ENCODE peak calls at places on chromosomes 2 and 18, in eight cellular contexts. V is upper lobe of left lung, E is HCT116, D is A549, F is pancreas, Y is lung, W is ovary, H is endothelial cell. O is an unnamed sample.

GRCh38 chr2:98114643-98115355 is 27.8 kb downstream of the VWA3B start:
- DNase-seq in Y (no peak), E (no peak), V (no peak), W (no peak), H (no peak), F (no peak), D (no peak), O (no peak)

GRCh38 chr2:120637847-120638246 is 97.8 kb upstream of the GLI2 start:
- DNase-seq in E (no peak), Y (no peak), W (no peak), H (no peak), V (no peak), F (no peak), D (no peak), O (no peak)

GRCh38 chr2:197846789-197847188 is 42.4 kb downstream of the PLCL1 start:
- DNase-seq in V (no peak), Y (no peak), H (no peak), W (no peak), D (no peak), E (no peak), F (no peak), O (no peak)

GRCh38 chr2:31386648-31387047 is 27.9 kb downstream of the XDH start:
- DNase-seq in D (no peak), E (no peak), V (no peak), F (no peak), W (no peak), H (no peak), Y (peak; percentile 20), O (no peak)

GRCh38 chr2:207754498-207755383 is 15.0 kb downstream of the FZD5 start:
- DNase-seq in E (no peak), Y (no peak), W (no peak), H (no peak), F (no peak), V (no peak), D (no peak), O (no peak)

GRCh38 chr2:151520976-151521375 is 111.3 kb downstream of the RIF1 start:
- DNase-seq in E (no peak), W (no peak), D (no peak), V (no peak), H (no peak), Y (no peak), F (no peak), O (no peak)

GRCh38 chr2:61255580-61256437 is 93.8 kb downstream of the C2orf74 start:
- DNase-seq in Y (no peak), F (no peak), H (no peak), E (no peak), D (no peak), W (no peak), V (no peak), O (no peak)

GRCh38 chr2:119536209-119536608 is 8.0 kb upstream of the CFAP221 start:
- DNase-seq in W (no peak), Y (no peak), E (no peak), H (no peak), V (no peak), F (no peak), D (no peak), O (peak; percentile 32)

GRCh38 chr18:33231474-33232317 is 208.8 kb downstream of the CCDC178 start:
- DNase-seq in Y (peak; percentile 60), E (peak; percentile 19), H (peak; percentile 88), D (peak; percentile 11), W (peak; percentile 69), V (no peak), F (peak; percentile 59), O (peak; percentile 86)

GRCh38 chr2:45256867-45257641 is 247.8 kb upstream of the SIX2 start:
- DNase-seq in E (no peak), F (no peak), Y (no peak), H (no peak), W (peak; percentile 16), D (no peak), V (peak; percentile 38), O (no peak)

GRCh38 chr2:70472256-70472905 is 81.2 kb downstream of the TGFA start:
- DNase-seq in F (no peak), V (no peak), D (no peak), H (no peak), W (no peak), Y (no peak), E (no peak), O (peak; percentile 53)

GRCh38 chr18:60675801-60676200 is 303.2 kb upstream of the MC4R start:
- DNase-seq in E (no peak), W (no peak), F (peak; percentile 13), D (no peak), Y (no peak), V (no peak), H (no peak), O (no peak)

GRCh38 chr2:150938586-150938985 is 323.1 kb downstream of the RBM43 start:
- DNase-seq in D (no peak), F (no peak), W (no peak), V (no peak), E (no peak), H (no peak), Y (no peak), O (no peak)

GRCh38 chr2:41872646-41873045 is 175.2 kb upstream of the PKDCC start:
- DNase-seq in W (no peak), E (no peak), H (no peak), Y (no peak), D (no peak), F (no peak), V (no peak), O (no peak)

GRCh38 chr18:59353079-59353680 is 5.9 kb downstream of the LMAN1 start:
- DNase-seq in W (no peak), Y (no peak), V (no peak), H (no peak), E (no peak), F (no peak), D (no peak), O (no peak)

GRCh38 chr2:207710814-207711740 is at the start of gene CCNYL1:
- DNase-seq in Y (peak; percentile 98), W (peak; percentile 99), D (peak; percentile 99), F (peak; percentile 99), V (peak; percentile 99), E (peak; percentile 97), H (peak; percentile 98), O (peak; percentile 100)

GRCh38 chr18:48050176-48050575 is 119.7 kb upstream of the SMAD2 start:
- DNase-seq in V (peak; percentile 61), H (no peak), F (no peak), Y (no peak), E (no peak), D (no peak), W (no peak), O (no peak)

GRCh38 chr18:77858331-77858730 is 608.7 kb downstream of the GALR1 start:
- DNase-seq in V (peak; percentile 14), W (no peak), F (no peak), E (no peak), Y (no peak), D (no peak), H (no peak), O (no peak)

GRCh38 chr2:192197387-192197786 is 2.7 kb upstream of the TMEFF2 start:
- DNase-seq in E (no peak), D (peak; percentile 3), Y (no peak), F (no peak), V (no peak), W (no peak), H (no peak), O (no peak)
- TF ChIP-seq CTCF in E (peak; percentile 19), D (peak; percentile 42), Y (no peak), F (no peak), V (no peak), W (no peak), H (no peak), O (peak; percentile 72)

GRCh38 chr2:199911052-199911876 is at the start of gene C2orf69:
- DNase-seq in H (peak; percentile 94), Y (peak; percentile 96), V (peak; percentile 97), F (peak; percentile 93), D (peak; percentile 87), E (peak; percentile 99), W (peak; percentile 98), O (peak; percentile 98)
- TF ChIP-seq CTCF in H (no peak), Y (no peak), V (peak; percentile 9), F (no peak), D (no peak), E (no peak), W (no peak), O (no peak)

GRCh38 chr2:6352906-6353515 is 512.7 kb downstream of the CMPK2 start:
- DNase-seq in F (peak; percentile 42), D (no peak), V (peak; percentile 35), Y (peak; percentile 66), H (peak; percentile 73), E (no peak), W (no peak), O (no peak)
- TF ChIP-seq CTCF in F (peak; percentile 56), D (peak; percentile 12), V (peak; percentile 47), Y (peak; percentile 35), H (peak; percentile 52), E (peak; percentile 46), W (no peak), O (peak; percentile 64)

GRCh38 chr2:202009019-202009481 is 24.6 kb upstream of the FZD7 start:
- DNase-seq in D (no peak), W (no peak), Y (no peak), H (no peak), E (no peak), V (no peak), F (no peak), O (no peak)

GRCh38 chr2:202009563-202009962 is 24.1 kb upstream of the FZD7 start:
- DNase-seq in V (no peak), D (no peak), F (no peak), E (no peak), W (no peak), Y (no peak), H (no peak), O (no peak)

GRCh38 chr2:202002381-202002780 is 31.3 kb upstream of the FZD7 start:
- DNase-seq in V (no peak), H (no peak), E (no peak), W (no peak), D (no peak), Y (no peak), F (no peak), O (no peak)

GRCh38 chr2:202005272-202005887 is 28.3 kb upstream of the FZD7 start:
- DNase-seq in Y (no peak), H (no peak), D (no peak), F (no peak), E (no peak), W (no peak), V (no peak), O (no peak)

DNA sequence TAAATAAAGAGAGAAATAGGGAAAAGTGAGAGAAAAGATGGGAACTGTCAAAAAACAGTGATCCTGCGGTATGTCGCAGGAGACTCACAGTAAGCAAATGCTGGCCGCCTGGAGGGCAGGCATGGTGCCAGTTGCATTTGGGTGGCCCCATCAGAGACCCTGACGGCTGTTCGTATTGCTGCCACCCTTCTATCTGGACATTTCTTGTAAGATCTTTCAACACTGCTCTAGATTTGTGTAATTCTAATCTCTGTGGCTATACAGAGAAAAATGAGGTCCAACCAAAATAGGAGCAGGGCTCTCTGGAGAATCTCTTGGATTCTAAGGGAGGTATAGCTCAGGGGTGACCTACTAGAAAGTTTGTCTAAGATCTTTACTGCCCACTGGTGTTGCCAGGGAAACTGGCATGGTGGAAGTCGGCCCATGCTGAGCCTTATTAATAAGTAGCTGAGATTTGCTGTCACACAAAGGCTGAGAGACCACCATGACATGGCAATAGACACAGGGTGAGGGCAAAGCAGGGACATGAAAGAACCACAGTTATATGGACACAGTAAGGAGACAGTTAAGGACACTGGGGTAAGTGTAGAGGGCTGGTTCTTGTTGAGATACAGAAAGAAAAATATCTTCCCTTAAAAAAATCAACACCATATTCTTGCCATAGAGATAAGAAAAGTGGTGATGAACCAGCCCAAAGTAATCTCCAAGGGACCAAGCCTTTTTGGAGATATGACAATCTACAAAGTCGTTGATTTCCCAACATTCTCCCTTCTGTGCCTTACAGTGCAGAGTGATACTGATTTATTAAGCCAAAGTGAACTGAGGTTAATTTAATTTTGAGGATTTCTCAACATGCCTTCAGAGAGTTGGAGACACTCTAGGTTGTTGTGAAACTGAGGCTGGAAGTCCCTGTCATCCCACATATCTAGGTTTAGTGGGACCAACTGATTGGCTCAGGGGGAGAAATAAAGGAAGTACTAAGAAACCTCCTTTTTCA is 26.3 kb upstream of the FZD7 start:
- DNase-seq in F (no peak), Y (no peak), V (peak; percentile 30), E (no peak), H (no peak), W (no peak), D (no peak), O (no peak)
- TF ChIP-seq CTCF in F (no peak), Y (no peak), V (no peak), E (no peak), H (no peak), W (no peak), D (no peak), O (peak; percentile 40)

O was measured in osteocyte.